ENCODE peak calls at places on chromosomes 6 and 20, in seven cellular contexts. D is glutamatergic neuron; S is ovary; U is PC-9; X is CD8-positive, alpha-beta T cell; N is IMR-90; G is hepatocyte. L is an unnamed sample.
A peak's percentile ranks its signal among the peaks of the same experiment; 100 is the strongest.

GRCh38 chr20:36941403-36941835 is 10.1 kb downstream of the SAMHD1 start:
- DNase-seq in G (no peak), X (no peak), N (no peak), D (no peak), S (peak; percentile 48), U (peak; percentile 40), L (no peak)

GRCh38 chr6:27156874-27157460 is 90.5 kb upstream of the PRSS16 start:
- DNase-seq in U (no peak), N (no peak), G (no peak), D (no peak), S (no peak), X (no peak), L (no peak)

GRCh38 chr20:16104783-16105182 is 468.5 kb downstream of the KIF16B start:
- DNase-seq in G (no peak), X (no peak), D (no peak), S (no peak), N (no peak), U (peak; percentile 34), L (no peak)

GRCh38 chr20:3732327-3733118 is at the start of gene HSPA12B:
- DNase-seq in D (no peak), G (peak; percentile 60), X (no peak), N (no peak), S (no peak), U (no peak), L (peak; percentile 29)

GRCh38 chr20:9460518-9460917 is 53.9 kb upstream of the LAMP5 start:
- DNase-seq in G (no peak), D (no peak), N (peak; percentile 36), U (no peak), S (no peak), X (no peak), L (no peak)

GRCh38 chr20:57395111-57395959 is 4.1 kb downstream of the RBM38 start:
- DNase-seq in N (peak; percentile 53), D (peak; percentile 19), G (no peak), U (no peak), X (no peak), S (peak; percentile 68), L (no peak)

GRCh38 chr20:46375771-46376170 is 30.6 kb downstream of the ELMO2 start:
- DNase-seq in N (peak; percentile 39), S (no peak), D (no peak), G (no peak), U (no peak), X (no peak), L (no peak)

GRCh38 chr6:119197271-119197670 is 118.8 kb upstream of the FAM184A start:
- DNase-seq in U (no peak), G (no peak), N (no peak), X (no peak), D (no peak), S (no peak), L (no peak)

GRCh38 chr6:96213768-96214167 is 198.0 kb downstream of the FUT9 start:
- DNase-seq in X (no peak), G (no peak), D (no peak), S (no peak), U (no peak), N (no peak), L (no peak)

GRCh38 chr6:122747573-122747972 is 31.9 kb upstream of the FABP7 start:
- DNase-seq in U (no peak), G (no peak), N (no peak), S (no peak), D (no peak), X (no peak), L (peak; percentile 59)

GRCh38 chr20:46438156-46438750 is 31.8 kb upstream of the ELMO2 start:
- DNase-seq in U (peak; percentile 53), D (no peak), G (peak; percentile 19), N (peak; percentile 32), S (no peak), X (no peak), L (no peak)

GRCh38 chr20:46365483-46366215 is 40.8 kb downstream of the ELMO2 start:
- DNase-seq in D (no peak), G (no peak), U (no peak), X (no peak), N (no peak), S (no peak), L (peak; percentile 37)

GRCh38 chr6:127120109-127120786 is 1.8 kb downstream of the RSPO3 start:
- DNase-seq in N (no peak), D (peak; percentile 24), G (peak; percentile 18), S (no peak), U (no peak), X (no peak), L (peak; percentile 44)

GRCh38 chr6:29917843-29918242 is 24.5 kb upstream of the HLA-A start:
- DNase-seq in G (no peak), S (no peak), N (no peak), D (no peak), U (no peak), X (no peak), L (no peak)

GRCh38 chr6:136123464-136123863 is 126.6 kb downstream of the MTFR2 start:
- DNase-seq in U (peak; percentile 87), N (peak; percentile 73), D (no peak), X (no peak), G (no peak), S (no peak), L (no peak)

GRCh38 chr6:113140721-113141120 is 716.4 kb upstream of the MARCKS start:
- DNase-seq in U (no peak), S (no peak), D (no peak), N (no peak), G (no peak), X (no peak), L (no peak)

GRCh38 chr6:165222315-165223025 is 86.9 kb downstream of the C6orf118 start:
- DNase-seq in X (no peak), G (no peak), N (no peak), U (no peak), D (no peak), S (no peak), L (no peak)

GRCh38 chr6:106787327-106788196 is 158.2 kb downstream of the QRSL1 start:
- DNase-seq in G (peak; percentile 64), S (no peak), X (no peak), D (no peak), N (no peak), U (no peak), L (no peak)

GRCh38 chr6:137258170-137258569 is 39.0 kb upstream of the IFNGR1 start:
- DNase-seq in X (peak; percentile 38), D (no peak), U (peak; percentile 16), G (no peak), S (no peak), N (no peak), L (peak; percentile 79)

GRCh38 chr6:28269492-28269891 is 2.5 kb downstream of the ZSCAN26 start:
- DNase-seq in U (peak; percentile 60), X (no peak), N (peak; percentile 92), G (peak; percentile 10), S (no peak), D (no peak), L (no peak)

GRCh38 chr20:6756961-6757595 is 10.4 kb upstream of the BMP2 start:
- DNase-seq in G (no peak), D (no peak), N (no peak), S (no peak), X (no peak), U (no peak), L (no peak)

GRCh38 chr6:147158881-147159280 is 45.3 kb upstream of the STXBP5 start:
- DNase-seq in G (no peak), S (no peak), X (no peak), D (no peak), N (no peak), U (no peak), L (no peak)

GRCh38 chr20:59143326-59143725 is 20.3 kb upstream of the ZNF831 start:
- DNase-seq in N (no peak), S (no peak), D (no peak), U (no peak), X (no peak), G (no peak), L (no peak)

GRCh38 chr20:14142964-14143627 is 147.8 kb downstream of the MACROD2 start:
- DNase-seq in U (peak; percentile 71), X (no peak), D (no peak), G (peak; percentile 46), S (no peak), N (peak; percentile 56), L (no peak)

GRCh38 chr6:12012231-12012565 is at the start of gene HIVEP1:
- DNase-seq in S (peak; percentile 57), U (no peak), G (peak; percentile 72), N (no peak), D (peak; percentile 68), X (no peak), L (no peak)

GRCh38 chr6:154249499-154250298 is 106.9 kb downstream of the IPCEF1 start:
- DNase-seq in N (no peak), S (no peak), X (no peak), U (no peak), G (no peak), D (peak; percentile 21), L (no peak)
- TF ChIP-seq CTCF in N (no peak), S (no peak), X (no peak), U (no peak), G (no peak), D (no peak), L (no peak)

DNA sequence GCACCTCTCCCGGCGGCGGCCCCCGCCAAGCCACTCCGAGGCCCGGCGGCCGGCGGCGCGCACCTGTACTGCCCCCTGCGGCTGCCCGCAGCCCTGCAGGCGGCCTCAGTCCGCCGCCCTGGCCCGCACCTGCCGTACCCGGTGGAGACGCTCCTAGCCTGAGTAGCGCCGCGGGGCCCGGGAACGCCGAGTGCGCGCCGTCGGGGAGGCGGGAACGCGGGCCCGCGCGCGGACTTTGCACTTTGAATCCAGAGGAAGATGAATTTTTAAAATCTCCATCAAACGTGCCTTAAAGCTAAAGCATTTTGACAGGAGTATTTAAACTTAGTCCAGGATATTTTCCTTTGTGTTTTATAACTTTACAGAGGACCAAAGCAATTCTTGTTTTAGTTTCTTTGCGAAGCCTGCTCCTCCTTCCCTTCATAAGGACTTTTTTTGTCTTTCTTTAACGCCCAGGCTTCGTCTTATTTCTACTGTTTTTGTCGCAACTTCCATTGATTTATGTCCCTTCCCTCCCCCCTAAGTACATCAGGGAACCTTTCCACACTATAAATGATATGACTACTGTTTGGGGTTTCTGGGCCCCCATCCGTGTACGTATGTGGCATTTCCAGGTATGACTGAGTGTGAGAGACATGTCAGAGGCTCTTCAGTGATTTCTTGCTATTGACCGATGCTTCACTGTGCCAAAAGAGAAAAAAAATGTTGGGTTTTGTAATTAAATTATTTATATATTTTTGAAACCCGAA is 2.0 kb downstream of the FOXQ1 start:
- DNase-seq in D (peak; percentile 75), N (no peak), G (peak; percentile 87), X (no peak), U (peak; percentile 39), S (no peak), L (no peak)
- TF ChIP-seq CTCF in D (peak; percentile 72), N (peak; percentile 45), G (peak; percentile 43), X (no peak), U (peak; percentile 51), S (no peak), L (peak; percentile 21)

DNA sequence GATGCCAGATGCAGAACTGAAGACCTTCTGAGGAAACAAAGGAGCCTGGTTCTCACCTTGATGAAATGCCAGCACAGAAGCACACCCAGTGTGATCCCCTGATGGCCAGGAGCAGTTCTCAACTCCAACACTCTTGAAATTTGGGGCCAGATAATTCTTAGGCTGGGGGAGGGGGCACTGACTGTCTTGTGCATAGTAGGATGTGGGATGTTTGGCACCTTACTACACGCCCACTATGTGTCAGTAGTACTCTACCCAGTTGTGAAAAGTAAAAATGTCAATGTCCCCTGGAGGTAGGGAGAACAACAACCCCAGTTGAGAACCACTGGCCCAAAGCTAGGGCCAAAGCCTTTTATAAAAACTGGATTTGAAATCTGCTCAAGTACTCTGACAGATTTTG is 398.3 kb upstream of the ARID1B start:
- DNase-seq in X (no peak), U (no peak), N (no peak), D (no peak), S (no peak), G (no peak), L (no peak)
- TF ChIP-seq CTCF in X (no peak), U (no peak), N (no peak), D (no peak), S (no peak), G (no peak), L (no peak)

GRCh38 chr6:15282334-15282733 is 36.5 kb downstream of the JARID2 start:
- DNase-seq in X (no peak), U (no peak), N (no peak), G (no peak), D (no peak), S (no peak), L (no peak)
- TF ChIP-seq CTCF in X (no peak), U (no peak), N (no peak), G (no peak), D (no peak), S (no peak), L (no peak)

L was measured in CD14-positive monocyte.